ENCODE peak calls at places on chromosomes 11 and 22, in five cellular contexts. C, R, W, N and P are unnamed samples.

GRCh38 chr11:46917109-46918086 is 952 bp downstream of the LRP4 start:
- DNase-seq in C (no peak), R (no peak), W (no peak), N (peak), P (no peak)

GRCh38 chr11:445765-446588 is 4.1 kb upstream of the PTDSS2 start:
- DNase-seq in C (no peak), R (no peak), W (no peak), N (peak), P (no peak)

GRCh38 chr11:108802492-108802891 is 137.6 kb downstream of the DDX10 start:
- DNase-seq in C (no peak), R (no peak), W (no peak), N (no peak), P (no peak)

GRCh38 chr22:50306753-50307749 is at the start of gene PLXNB2:
- DNase-seq in C (peak), R (peak), W (peak), N (peak), P (peak)

GRCh38 chr11:35907648-35908431 is 36.0 kb upstream of the LDLRAD3 start:
- DNase-seq in C (no peak), R (peak), W (no peak), N (peak), P (no peak)

GRCh38 chr11:92948116-92948515 is 21.3 kb upstream of the MTNR1B start:
- DNase-seq in C (no peak), R (no peak), W (no peak), N (peak), P (no peak)

GRCh38 chr22:36386351-36386899 is 1.3 kb downstream of the MYH9 start:
- DNase-seq in C (no peak), R (no peak), W (no peak), N (no peak), P (peak)

GRCh38 chr22:30882181-30882771 is 86.3 kb downstream of the MORC2 start:
- DNase-seq in C (no peak), R (no peak), W (no peak), N (peak), P (no peak)

GRCh38 chr11:61533401-61533800 is 24.9 kb downstream of the LRRC10B start:
- DNase-seq in C (peak), R (no peak), W (no peak), N (peak), P (no peak)

GRCh38 chr11:44840526-44840925 is 110.2 kb downstream of the TP53I11 start:
- DNase-seq in C (no peak), R (no peak), W (no peak), N (peak), P (no peak)

GRCh38 chr11:117457835-117458234 is 130.2 kb downstream of the CEP164 start:
- DNase-seq in C (peak), R (no peak), W (no peak), N (peak), P (no peak)

GRCh38 chr11:7348432-7349298 is 97.0 kb downstream of the SYT9 start:
- DNase-seq in C (no peak), R (no peak), W (no peak), N (peak), P (no peak)

GRCh38 chr11:75325713-75326438 is 25.6 kb downstream of the ARRB1 start:
- DNase-seq in C (no peak), R (peak), W (peak), N (peak), P (no peak)

GRCh38 chr11:120121336-120121735 is 16.6 kb downstream of the TRIM29 start:
- DNase-seq in C (no peak), R (no peak), W (no peak), N (peak), P (no peak)

GRCh38 chr11:119338318-119338890 is 2.3 kb downstream of the C1QTNF5 start:
- DNase-seq in C (peak), R (peak), W (peak), N (peak), P (peak)

GRCh38 chr22:34943830-34944229 is 122.1 kb upstream of the ISX start:
- DNase-seq in C (no peak), R (no peak), W (no peak), N (peak), P (no peak)

GRCh38 chr11:122375687-122376399 is 259.8 kb upstream of the BLID start:
- DNase-seq in C (no peak), R (peak), W (no peak), N (no peak), P (no peak)

GRCh38 chr11:118623291-118623655 is 15.9 kb downstream of the PHLDB1 start:
- DNase-seq in C (peak), R (peak), W (no peak), N (peak), P (no peak)

GRCh38 chr11:65720237-65720934 is at the start of gene RNASEH2C:
- DNase-seq in C (peak), R (peak), W (peak), N (peak), P (peak)

GRCh38 chr11:15774021-15774862 is 582.1 kb downstream of the SOX6 start:
- DNase-seq in C (no peak), R (no peak), W (no peak), N (peak), P (no peak)

GRCh38 chr11:12502041-12502440 is 124.7 kb downstream of the PARVA start:
- DNase-seq in C (no peak), R (no peak), W (no peak), N (no peak), P (no peak)

GRCh38 chr11:111935331-111936044 is 1.7 kb upstream of the DIXDC1 start:
- DNase-seq in C (no peak), R (peak), W (no peak), N (no peak), P (peak)

GRCh38 chr22:18091478-18091877 is 13.7 kb downstream of the PEX26 start:
- DNase-seq in C (no peak), R (no peak), W (no peak), N (no peak), P (no peak)

GRCh38 chr11:75931124-75931523 is 116.1 kb downstream of the UVRAG start:
- DNase-seq in C (no peak), R (peak), W (no peak), N (no peak), P (no peak)